ENCODE peak calls at places on chromosomes 12 and 14, in six cellular contexts. U is cardiac muscle cell, J is uterus, G is esophagus muscularis mucosa, Q is fibroblast of lung, P is AG10803. D is an unnamed sample.

GRCh38 chr14:75452900-75453816 is 25.3 kb downstream of the JDP2 start:
- DNase-seq in U (peak; percentile 97), Q (peak; percentile 80), G (no peak), J (peak; percentile 79), P (peak; percentile 97), D (no peak)

GRCh38 chr12:121576851-121577391 is 3.9 kb downstream of the KDM2B start:
- DNase-seq in G (no peak), U (peak; percentile 70), Q (peak; percentile 90), P (peak; percentile 94), J (peak; percentile 39), D (no peak)

GRCh38 chr14:24095196-24096068 is 1.3 kb downstream of the PCK2 start:
- DNase-seq in U (peak; percentile 50), J (peak; percentile 32), Q (no peak), P (peak; percentile 75), G (no peak), D (peak; percentile 66)

GRCh38 chr14:76919811-76920571 is 93.8 kb downstream of the LRRC74A start:
- DNase-seq in J (peak; percentile 52), G (no peak), P (peak; percentile 87), U (peak; percentile 95), Q (peak; percentile 91), D (no peak)

GRCh38 chr12:91877022-91877421 is 268.6 kb downstream of the BTG1 start:
- DNase-seq in J (peak; percentile 20), Q (peak; percentile 16), P (peak; percentile 67), G (no peak), U (peak; percentile 63), D (peak; percentile 20)

GRCh38 chr12:47636908-47637780 is 68.7 kb downstream of the RPAP3 start:
- DNase-seq in J (no peak), G (no peak), P (no peak), Q (no peak), U (peak; percentile 26), D (peak; percentile 61)

GRCh38 chr12:50984899-50985298 is 32.6 kb downstream of the HIGD1C start:
- DNase-seq in U (peak; percentile 22), G (no peak), J (no peak), P (no peak), Q (peak; percentile 43), D (no peak)

GRCh38 chr12:3996322-3996721 is 123.1 kb upstream of the PARP11 start:
- DNase-seq in P (no peak), U (no peak), Q (no peak), J (no peak), G (no peak), D (no peak)

GRCh38 chr12:82625523-82625922 is 61.2 kb upstream of the TMTC2 start:
- DNase-seq in Q (no peak), P (no peak), G (no peak), J (no peak), U (no peak), D (no peak)

GRCh38 chr12:114676142-114676741 is 7.7 kb downstream of the TBX3 start:
- DNase-seq in J (no peak), P (no peak), Q (no peak), U (no peak), G (no peak), D (no peak)
- H3K4me3 ChIP-seq in J (no peak overlapping the region), P (no peak overlapping the region), Q (peak overlapping the region; percentile 90), U (no peak overlapping the region), G (no peak overlapping the region), D (no peak overlapping the region)

DNA sequence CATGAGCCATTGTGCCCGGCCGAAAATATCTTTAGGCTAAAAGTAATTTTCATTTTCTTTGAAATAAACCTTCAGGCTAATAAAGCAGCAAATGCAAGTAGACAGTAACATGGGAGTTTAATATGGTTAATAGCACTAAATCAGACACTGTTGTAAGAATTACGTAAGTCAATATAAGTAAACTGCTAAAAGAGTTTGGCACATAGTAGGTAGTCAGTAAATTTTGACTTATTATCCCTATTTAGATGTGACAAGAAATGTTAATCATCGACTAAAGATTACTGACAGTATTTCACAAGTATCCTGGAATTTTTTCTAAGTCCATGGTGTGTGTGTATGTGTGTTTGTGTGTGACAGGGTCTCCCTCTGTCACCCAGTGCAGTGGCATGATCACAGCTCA is 3.9 kb downstream of the PPP4R3A start:
- DNase-seq in J (no peak), P (no peak), Q (no peak), G (no peak), U (no peak), D (no peak)
- H3K4me3 ChIP-seq in J (no peak overlapping the region), P (no peak overlapping the region), Q (no peak overlapping the region), G (peak overlapping the region; percentile 31), U (no peak overlapping the region), D (no peak overlapping the region)

GRCh38 chr14:22523283-22523682 is 65.7 kb downstream of the DAD1 start:
- DNase-seq in P (no peak), J (no peak), G (no peak), Q (peak; percentile 72), U (no peak), D (no peak)
- H3K4me3 ChIP-seq in P (no peak overlapping the region), J (no peak overlapping the region), G (no peak overlapping the region), Q (no peak overlapping the region), U (no peak overlapping the region), D (no peak overlapping the region)

GRCh38 chr12:62885242-62885641 is 49.7 kb downstream of the PPM1H start:
- DNase-seq in Q (no peak), G (no peak), U (no peak), J (no peak), P (no peak), D (no peak)
- H3K4me3 ChIP-seq in Q (no peak overlapping the region), G (no peak overlapping the region), U (no peak overlapping the region), J (no peak overlapping the region), P (no peak overlapping the region), D (no peak overlapping the region)

GRCh38 chr14:55025948-55026347 is 951 bp downstream of the WDHD1 start:
- DNase-seq in P (no peak), Q (no peak), U (no peak), G (no peak), J (no peak), D (no peak)

GRCh38 chr14:55026441-55026792 is 482 bp downstream of the WDHD1 start:
- DNase-seq in U (no peak), G (no peak), P (no peak), J (no peak), Q (no peak), D (no peak)

GRCh38 chr14:55026793-55027560 is at the start of the genes SOCS4 and WDHD1:
- DNase-seq in Q (peak; percentile 91), U (peak; percentile 95), P (peak; percentile 90), J (peak; percentile 90), G (peak; percentile 97), D (peak; percentile 95)

GRCh38 chr14:55028066-55028465 is 1.0 kb downstream of the SOCS4 start:
- DNase-seq in P (no peak), Q (no peak), U (peak; percentile 19), J (no peak), G (no peak), D (peak; percentile 22)

GRCh38 chr14:55028476-55028875 is 1.4 kb downstream of the SOCS4 start:
- DNase-seq in P (no peak), J (no peak), G (no peak), Q (no peak), U (no peak), D (no peak)
- H3K4me3 ChIP-seq in P (peak overlapping the region; percentile 95), J (no peak overlapping the region), G (peak overlapping the region; percentile 93), Q (peak overlapping the region; percentile 98), U (peak overlapping the region; percentile 62), D (peak overlapping the region; percentile 81)

GRCh38 chr14:96082420-96083300 is 43.5 kb downstream of the C14orf132 start:
- DNase-seq in P (no peak), U (no peak), J (no peak), Q (no peak), G (no peak), D (no peak)
- H3K4me3 ChIP-seq in P (no peak overlapping the region), U (no peak overlapping the region), J (no peak overlapping the region), Q (no peak overlapping the region), G (no peak overlapping the region), D (no peak overlapping the region)